ENCODE peak calls at places on chromosomes 5 and 9, in eight cellular contexts. One of them, this sample, is unnamed.

GRCh38 chr5:147479431-147479830 is 30.4 kb downstream of the DPYSL3 start:
- DNase-seq in uterus: no peak
- DNase-seq in astrocyte of the spinal cord: no peak
- DNase-seq in ELR: no peak
- DNase-seq in stimulated activated CD8-positive, alpha-beta memory T cell treated with anti-CD3 and anti-CD28 coated beads, Interleukin-7, amount 100 ng/mL, for 4 hours: no peak
- DNase-seq in osteoblast: no peak
- DNase-seq in T-cell: no peak
- DNase-seq in caudate nucleus: no peak
- DNase-seq in this sample: no peak

GRCh38 chr5:93246093-93246855 is 334.7 kb downstream of the NR2F1-AS1 start:
- DNase-seq in uterus: peak
- DNase-seq in caudate nucleus: no peak
- DNase-seq in stimulated activated CD8-positive, alpha-beta memory T cell treated with anti-CD3 and anti-CD28 coated beads, Interleukin-7, amount 100 ng/mL, for 4 hours: no peak
- DNase-seq in ELR: no peak
- DNase-seq in astrocyte of the spinal cord: peak
- DNase-seq in osteoblast: no peak
- DNase-seq in T-cell: no peak
- DNase-seq in this sample: no peak

GRCh38 chr5:144333336-144333920 is 162.8 kb downstream of the KCTD16 start:
- DNase-seq in astrocyte of the spinal cord: peak
- DNase-seq in ELR: no peak
- DNase-seq in T-cell: no peak
- DNase-seq in osteoblast: peak
- DNase-seq in uterus: no peak
- DNase-seq in caudate nucleus: no peak
- DNase-seq in stimulated activated CD8-positive, alpha-beta memory T cell treated with anti-CD3 and anti-CD28 coated beads, Interleukin-7, amount 100 ng/mL, for 4 hours: no peak
- DNase-seq in this sample: no peak

GRCh38 chr5:166566725-166567124 is 1724.7 kb upstream of the WWC1 start:
- DNase-seq in stimulated activated CD8-positive, alpha-beta memory T cell treated with anti-CD3 and anti-CD28 coated beads, Interleukin-7, amount 100 ng/mL, for 4 hours: no peak
- DNase-seq in caudate nucleus: no peak
- DNase-seq in astrocyte of the spinal cord: no peak
- DNase-seq in ELR: no peak
- DNase-seq in uterus: no peak
- DNase-seq in osteoblast: no peak
- DNase-seq in T-cell: no peak
- DNase-seq in this sample: no peak

GRCh38 chr5:142472306-142472951 is 147.6 kb upstream of the SPRY4 start:
- DNase-seq in uterus: no peak
- DNase-seq in osteoblast: peak
- DNase-seq in stimulated activated CD8-positive, alpha-beta memory T cell treated with anti-CD3 and anti-CD28 coated beads, Interleukin-7, amount 100 ng/mL, for 4 hours: peak
- DNase-seq in T-cell: peak
- DNase-seq in ELR: peak
- DNase-seq in astrocyte of the spinal cord: peak
- DNase-seq in caudate nucleus: no peak
- DNase-seq in this sample: peak

GRCh38 chr5:67149933-67150523 is 46.6 kb downstream of the CD180 start:
- DNase-seq in T-cell: no peak
- DNase-seq in astrocyte of the spinal cord: peak
- DNase-seq in ELR: peak
- DNase-seq in osteoblast: peak
- DNase-seq in stimulated activated CD8-positive, alpha-beta memory T cell treated with anti-CD3 and anti-CD28 coated beads, Interleukin-7, amount 100 ng/mL, for 4 hours: no peak
- DNase-seq in uterus: no peak
- DNase-seq in caudate nucleus: no peak
- DNase-seq in this sample: no peak

GRCh38 chr9:89484475-89485404 is 13.2 kb downstream of the SEMA4D start:
- DNase-seq in uterus: no peak
- DNase-seq in stimulated activated CD8-positive, alpha-beta memory T cell treated with anti-CD3 and anti-CD28 coated beads, Interleukin-7, amount 100 ng/mL, for 4 hours: no peak
- DNase-seq in osteoblast: no peak
- DNase-seq in ELR: no peak
- DNase-seq in T-cell: no peak
- DNase-seq in caudate nucleus: no peak
- DNase-seq in astrocyte of the spinal cord: no peak
- DNase-seq in this sample: no peak

GRCh38 chr5:148928141-148928540 is 101.7 kb downstream of the ADRB2 start:
- DNase-seq in osteoblast: no peak
- DNase-seq in uterus: no peak
- DNase-seq in astrocyte of the spinal cord: no peak
- DNase-seq in ELR: peak
- DNase-seq in caudate nucleus: no peak
- DNase-seq in stimulated activated CD8-positive, alpha-beta memory T cell treated with anti-CD3 and anti-CD28 coated beads, Interleukin-7, amount 100 ng/mL, for 4 hours: no peak
- DNase-seq in T-cell: no peak
- DNase-seq in this sample: no peak

GRCh38 chr5:141516648-141517025 is 27.8 kb downstream of the PCDHGC5 start:
- DNase-seq in stimulated activated CD8-positive, alpha-beta memory T cell treated with anti-CD3 and anti-CD28 coated beads, Interleukin-7, amount 100 ng/mL, for 4 hours: no peak
- DNase-seq in caudate nucleus: no peak
- DNase-seq in uterus: no peak
- DNase-seq in T-cell: no peak
- DNase-seq in ELR: no peak
- DNase-seq in astrocyte of the spinal cord: no peak
- DNase-seq in osteoblast: peak
- DNase-seq in this sample: no peak

GRCh38 chr5:38456657-38457056 is 99.8 kb downstream of the LIFR start:
- DNase-seq in astrocyte of the spinal cord: no peak
- DNase-seq in uterus: no peak
- DNase-seq in caudate nucleus: no peak
- DNase-seq in ELR: no peak
- DNase-seq in stimulated activated CD8-positive, alpha-beta memory T cell treated with anti-CD3 and anti-CD28 coated beads, Interleukin-7, amount 100 ng/mL, for 4 hours: no peak
- DNase-seq in osteoblast: no peak
- DNase-seq in T-cell: no peak
- DNase-seq in this sample: no peak

GRCh38 chr9:122808141-122808540 is 8.2 kb downstream of the OR1K1 start:
- DNase-seq in caudate nucleus: no peak
- DNase-seq in uterus: no peak
- DNase-seq in astrocyte of the spinal cord: no peak
- DNase-seq in stimulated activated CD8-positive, alpha-beta memory T cell treated with anti-CD3 and anti-CD28 coated beads, Interleukin-7, amount 100 ng/mL, for 4 hours: no peak
- DNase-seq in ELR: no peak
- DNase-seq in osteoblast: no peak
- DNase-seq in T-cell: no peak
- DNase-seq in this sample: no peak

GRCh38 chr5:160317447-160317846 is 5.1 kb upstream of the CCNJL start:
- DNase-seq in uterus: no peak
- DNase-seq in osteoblast: no peak
- DNase-seq in T-cell: no peak
- DNase-seq in ELR: no peak
- DNase-seq in astrocyte of the spinal cord: no peak
- DNase-seq in stimulated activated CD8-positive, alpha-beta memory T cell treated with anti-CD3 and anti-CD28 coated beads, Interleukin-7, amount 100 ng/mL, for 4 hours: no peak
- DNase-seq in caudate nucleus: no peak
- DNase-seq in this sample: no peak

GRCh38 chr9:26437056-26437711 is 455.4 kb downstream of the CAAP1 start:
- DNase-seq in uterus: no peak
- DNase-seq in caudate nucleus: no peak
- DNase-seq in astrocyte of the spinal cord: no peak
- DNase-seq in osteoblast: no peak
- DNase-seq in stimulated activated CD8-positive, alpha-beta memory T cell treated with anti-CD3 and anti-CD28 coated beads, Interleukin-7, amount 100 ng/mL, for 4 hours: no peak
- DNase-seq in ELR: no peak
- DNase-seq in T-cell: no peak
- DNase-seq in this sample: no peak

GRCh38 chr9:109289931-109290330 is 30.9 kb downstream of the EPB41L4B start:
- DNase-seq in osteoblast: no peak
- DNase-seq in caudate nucleus: no peak
- DNase-seq in astrocyte of the spinal cord: no peak
- DNase-seq in T-cell: no peak
- DNase-seq in stimulated activated CD8-positive, alpha-beta memory T cell treated with anti-CD3 and anti-CD28 coated beads, Interleukin-7, amount 100 ng/mL, for 4 hours: no peak
- DNase-seq in ELR: no peak
- DNase-seq in uterus: no peak
- DNase-seq in this sample: no peak

GRCh38 chr9:123548749-123549545 is 192.9 kb downstream of the CRB2 start:
- DNase-seq in T-cell: no peak
- DNase-seq in stimulated activated CD8-positive, alpha-beta memory T cell treated with anti-CD3 and anti-CD28 coated beads, Interleukin-7, amount 100 ng/mL, for 4 hours: peak
- DNase-seq in ELR: no peak
- DNase-seq in uterus: no peak
- DNase-seq in osteoblast: no peak
- DNase-seq in caudate nucleus: peak
- DNase-seq in astrocyte of the spinal cord: no peak
- DNase-seq in this sample: peak

This sample was measured in stimulated activated CD4-positive, alpha-beta T cell treated with anti-CD3 and anti-CD28 coated beads, Interleukin-1b, Interleukin-23, amount 100 ng/mL, for 4 hours.